ENCODE peak calls at places on chromosomes 12 and 14, in seven cellular contexts. Q is left lung, G is GM12865, Z is AG04450, I is tibial artery, K is retinal pigment epithelial cell, D is cardiac muscle cell. A is an unnamed sample.

GRCh38 chr14:105529506-105530445 is 3.4 kb downstream of the TMEM121 start:
- DNase-seq in D (no peak), G (peak), K (no peak), Z (no peak), I (no peak), Q (no peak), A (no peak)

GRCh38 chr12:81021834-81022233 is 56.0 kb upstream of the ACSS3 start:
- DNase-seq in Z (no peak), I (no peak), Q (no peak), G (no peak), D (peak), K (no peak), A (no peak)

GRCh38 chr14:79802096-79802495 is 409.2 kb downstream of the DIO2 start:
- DNase-seq in D (no peak), K (no peak), Z (no peak), I (no peak), G (no peak), Q (no peak), A (no peak)

GRCh38 chr12:106183735-106184134 is 45.0 kb upstream of the NUAK1 start:
- DNase-seq in K (no peak), D (no peak), Q (no peak), Z (no peak), I (no peak), G (no peak), A (no peak)

GRCh38 chr14:76268700-76269099 is 107.2 kb upstream of the ESRRB start:
- DNase-seq in D (no peak), Z (no peak), Q (no peak), K (no peak), G (no peak), I (no peak), A (no peak)

GRCh38 chr12:8709124-8709830 is 11.5 kb downstream of the RIMKLB start:
- DNase-seq in I (peak), Q (no peak), Z (no peak), D (no peak), K (no peak), G (peak), A (no peak)

GRCh38 chr14:100317897-100318808 is 5.0 kb upstream of the SLC25A47 start:
- DNase-seq in G (peak), D (peak), I (peak), Z (no peak), Q (peak), K (no peak), A (peak)

GRCh38 chr12:108315486-108316105 is 23.5 kb downstream of the CMKLR1 start:
- DNase-seq in I (no peak), D (no peak), K (no peak), Z (no peak), G (no peak), Q (no peak), A (no peak)

GRCh38 chr14:71439247-71439646 is 493.0 kb upstream of the RGS6 start:
- DNase-seq in I (no peak), Q (no peak), D (no peak), K (no peak), G (no peak), Z (no peak), A (no peak)

GRCh38 chr12:79706676-79707075 is 15.9 kb upstream of the PAWR start:
- DNase-seq in Q (no peak), Z (no peak), D (no peak), I (no peak), G (no peak), K (no peak), A (no peak)

GRCh38 chr12:48934312-48934706 is 9.0 kb upstream of the FKBP11 start:
- DNase-seq in Q (no peak), D (no peak), Z (no peak), I (no peak), K (no peak), G (no peak), A (no peak)
- H3K4me3 ChIP-seq in Q (no peak), D (no peak), Z (no peak), I (no peak), K (no peak), G (no peak), A (no peak)

DNA sequence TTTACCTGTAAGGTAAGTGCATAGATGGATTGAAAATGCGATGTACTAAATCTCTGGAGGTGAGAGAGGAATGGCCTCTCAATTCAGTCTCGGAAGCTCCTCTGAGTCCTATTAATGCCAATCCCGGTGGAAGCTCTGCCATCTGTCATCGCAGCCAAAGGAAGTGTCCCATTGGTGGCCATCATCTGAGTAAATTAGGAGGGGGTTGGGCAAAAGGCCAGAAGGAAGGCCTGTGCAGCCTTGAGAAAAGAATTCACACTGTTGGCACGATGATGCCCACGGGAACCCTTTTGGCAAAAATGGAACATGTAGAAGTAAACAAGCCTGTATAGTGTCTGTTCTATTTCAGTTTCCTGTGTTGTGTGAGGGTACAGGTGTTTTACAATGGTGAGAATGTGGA is 494.8 kb downstream of the NELL2 start:
- DNase-seq in K (no peak), I (no peak), Z (no peak), G (no peak), Q (no peak), D (no peak), A (no peak)
- H3K4me3 ChIP-seq in K (no peak), I (no peak), Z (no peak), G (no peak), Q (no peak), D (no peak), A (no peak)

DNA sequence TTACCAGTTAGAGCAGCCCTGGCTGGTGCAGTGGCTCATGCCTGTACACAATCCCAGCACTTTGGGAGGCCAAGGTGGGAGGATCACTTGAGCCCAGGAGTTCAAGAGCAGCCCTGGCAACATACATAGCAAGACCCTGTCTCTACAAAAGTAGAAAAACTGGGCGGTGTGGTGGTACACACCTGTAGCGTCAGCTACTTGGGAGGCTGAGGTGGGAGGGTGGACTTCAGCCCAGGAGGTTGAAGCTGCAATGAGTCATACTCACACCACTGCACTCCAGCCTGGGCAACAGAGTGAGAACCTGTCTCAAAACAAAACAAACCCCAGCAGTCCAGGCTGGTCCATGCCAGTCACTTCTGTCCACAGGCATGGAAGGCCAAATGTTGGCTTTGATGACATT is 7.4 kb downstream of the COX14 start:
- DNase-seq in G (no peak), I (no peak), Z (no peak), D (no peak), K (no peak), Q (no peak), A (no peak)
- H3K4me3 ChIP-seq in G (no peak), I (no peak), Z (no peak), D (no peak), K (no peak), Q (no peak), A (no peak)

GRCh38 chr14:91983571-91983970 is 36.1 kb upstream of the FBLN5 start:
- DNase-seq in I (no peak), Q (no peak), K (no peak), G (no peak), D (peak), Z (no peak), A (no peak)

GRCh38 chr14:91987192-91987591 is 39.7 kb upstream of the FBLN5 start:
- DNase-seq in K (no peak), I (peak), G (no peak), D (no peak), Q (no peak), Z (no peak), A (no peak)

GRCh38 chr14:91985521-91986255 is 38.2 kb upstream of the FBLN5 start:
- DNase-seq in I (peak), D (peak), K (no peak), Z (no peak), Q (no peak), G (no peak), A (no peak)

GRCh38 chr14:91980157-91980556 is 32.7 kb upstream of the FBLN5 start:
- DNase-seq in D (peak), Z (peak), G (peak), Q (no peak), K (peak), I (no peak), A (no peak)

GRCh38 chr14:91985008-91985407 is 37.5 kb upstream of the FBLN5 start:
- DNase-seq in D (peak), K (no peak), Q (no peak), G (no peak), Z (peak), I (no peak), A (no peak)
- H3K4me3 ChIP-seq in D (no peak), K (no peak), Q (no peak), G (no peak), Z (no peak), I (no peak), A (no peak)

GRCh38 chr12:124519741-124520140 is 47.7 kb downstream of the NCOR2 start:
- DNase-seq in I (no peak), D (peak), G (no peak), Z (no peak), Q (no peak), K (no peak), A (no peak)
- H3K4me3 ChIP-seq in I (no peak), D (no peak), G (no peak), Z (no peak), Q (no peak), K (no peak), A (no peak)

GRCh38 chr12:31962076-31962475 is 2.9 kb downstream of the RESF1 start:
- DNase-seq in G (no peak), Z (no peak), D (peak), K (no peak), Q (no peak), I (no peak), A (peak)
- H3K4me3 ChIP-seq in G (no peak), Z (no peak), D (no peak), K (no peak), Q (peak), I (no peak), A (no peak)